ENCODE peak calls at places on chromosomes 11 and 22, in seven cellular contexts. One of them, this sample, is unnamed.

GRCh38 chr11:120482149-120482548 is 29.4 kb upstream of the GRIK4 start:
- DNase-seq in midbrain: no peak
- DNase-seq in activated CD4-positive, CD25-positive, alpha-beta regulatory T cell: no peak
- DNase-seq in EL: peak; percentile 30
- DNase-seq in GM04504: no peak
- DNase-seq in activated T-helper 9 cell treated with anti-CD3 and anti-CD28 coated beads, Interleukin-2, amount 50 U/mL, for 16 hours: no peak
- DNase-seq in endodermal cell: no peak
- DNase-seq in this sample: no peak

GRCh38 chr11:16928052-16928451 is 86.2 kb downstream of the PLEKHA7 start:
- DNase-seq in midbrain: no peak
- DNase-seq in activated CD4-positive, CD25-positive, alpha-beta regulatory T cell: no peak
- DNase-seq in EL: no peak
- DNase-seq in GM04504: no peak
- DNase-seq in activated T-helper 9 cell treated with anti-CD3 and anti-CD28 coated beads, Interleukin-2, amount 50 U/mL, for 16 hours: no peak
- DNase-seq in endodermal cell: no peak
- DNase-seq in this sample: no peak

GRCh38 chr11:62004473-62004872 is 37.0 kb upstream of the FTH1 start:
- DNase-seq in midbrain: no peak
- DNase-seq in activated CD4-positive, CD25-positive, alpha-beta regulatory T cell: no peak
- DNase-seq in EL: peak; percentile 67
- DNase-seq in GM04504: no peak
- DNase-seq in activated T-helper 9 cell treated with anti-CD3 and anti-CD28 coated beads, Interleukin-2, amount 50 U/mL, for 16 hours: no peak
- DNase-seq in endodermal cell: no peak
- DNase-seq in this sample: no peak

GRCh38 chr11:87097582-87097981 is 59.8 kb downstream of the TMEM135 start:
- DNase-seq in midbrain: peak; percentile 6
- DNase-seq in activated CD4-positive, CD25-positive, alpha-beta regulatory T cell: no peak
- DNase-seq in EL: peak; percentile 29
- DNase-seq in GM04504: no peak
- DNase-seq in activated T-helper 9 cell treated with anti-CD3 and anti-CD28 coated beads, Interleukin-2, amount 50 U/mL, for 16 hours: no peak
- DNase-seq in endodermal cell: peak; percentile 84
- DNase-seq in this sample: peak; percentile 26

GRCh38 chr22:49549851-49550430 is 277.7 kb downstream of the BRD1 start:
- DNase-seq in midbrain: no peak
- DNase-seq in activated CD4-positive, CD25-positive, alpha-beta regulatory T cell: no peak
- DNase-seq in EL: no peak
- DNase-seq in GM04504: no peak
- DNase-seq in activated T-helper 9 cell treated with anti-CD3 and anti-CD28 coated beads, Interleukin-2, amount 50 U/mL, for 16 hours: no peak
- DNase-seq in endodermal cell: peak; percentile 25
- DNase-seq in this sample: no peak

GRCh38 chr11:1231396-1232327 is 8.8 kb downstream of the MUC5B start:
- DNase-seq in midbrain: no peak
- DNase-seq in activated CD4-positive, CD25-positive, alpha-beta regulatory T cell: no peak
- DNase-seq in EL: no peak
- DNase-seq in GM04504: no peak
- DNase-seq in activated T-helper 9 cell treated with anti-CD3 and anti-CD28 coated beads, Interleukin-2, amount 50 U/mL, for 16 hours: no peak
- DNase-seq in endodermal cell: peak; percentile 39
- DNase-seq in this sample: no peak

GRCh38 chr11:35629511-35629910 is 11.3 kb downstream of the FJX1 start:
- DNase-seq in midbrain: no peak
- DNase-seq in activated CD4-positive, CD25-positive, alpha-beta regulatory T cell: no peak
- DNase-seq in EL: no peak
- DNase-seq in GM04504: no peak
- DNase-seq in activated T-helper 9 cell treated with anti-CD3 and anti-CD28 coated beads, Interleukin-2, amount 50 U/mL, for 16 hours: no peak
- DNase-seq in endodermal cell: peak; percentile 44
- DNase-seq in this sample: no peak

GRCh38 chr11:75920886-75921285 is 105.9 kb downstream of the UVRAG start:
- DNase-seq in midbrain: no peak
- DNase-seq in activated CD4-positive, CD25-positive, alpha-beta regulatory T cell: no peak
- DNase-seq in EL: no peak
- DNase-seq in GM04504: no peak
- DNase-seq in activated T-helper 9 cell treated with anti-CD3 and anti-CD28 coated beads, Interleukin-2, amount 50 U/mL, for 16 hours: no peak
- DNase-seq in endodermal cell: no peak
- DNase-seq in this sample: no peak

GRCh38 chr11:16289541-16289940 is 66.8 kb downstream of the SOX6 start:
- DNase-seq in midbrain: no peak
- DNase-seq in activated CD4-positive, CD25-positive, alpha-beta regulatory T cell: no peak
- DNase-seq in EL: no peak
- DNase-seq in GM04504: no peak
- DNase-seq in activated T-helper 9 cell treated with anti-CD3 and anti-CD28 coated beads, Interleukin-2, amount 50 U/mL, for 16 hours: no peak
- DNase-seq in endodermal cell: no peak
- DNase-seq in this sample: no peak

GRCh38 chr11:11416502-11416901 is 63.5 kb upstream of the CSNK2A3 start:
- DNase-seq in midbrain: no peak
- DNase-seq in activated CD4-positive, CD25-positive, alpha-beta regulatory T cell: no peak
- DNase-seq in EL: peak; percentile 67
- DNase-seq in GM04504: no peak
- DNase-seq in activated T-helper 9 cell treated with anti-CD3 and anti-CD28 coated beads, Interleukin-2, amount 50 U/mL, for 16 hours: no peak
- DNase-seq in endodermal cell: no peak
- DNase-seq in this sample: no peak

GRCh38 chr11:125141686-125142535 is 22.6 kb upstream of the PKNOX2 start:
- DNase-seq in midbrain: peak; percentile 39
- DNase-seq in activated CD4-positive, CD25-positive, alpha-beta regulatory T cell: peak; percentile 16
- DNase-seq in EL: peak; percentile 32
- DNase-seq in GM04504: no peak
- DNase-seq in activated T-helper 9 cell treated with anti-CD3 and anti-CD28 coated beads, Interleukin-2, amount 50 U/mL, for 16 hours: peak; percentile 42
- DNase-seq in endodermal cell: peak; percentile 96
- DNase-seq in this sample: peak; percentile 62

GRCh38 chr11:69642549-69642912 is 1.6 kb downstream of the CCND1 start:
- DNase-seq in midbrain: no peak
- DNase-seq in activated CD4-positive, CD25-positive, alpha-beta regulatory T cell: no peak
- DNase-seq in EL: no peak
- DNase-seq in GM04504: no peak
- DNase-seq in activated T-helper 9 cell treated with anti-CD3 and anti-CD28 coated beads, Interleukin-2, amount 50 U/mL, for 16 hours: peak; percentile 39
- DNase-seq in endodermal cell: no peak
- DNase-seq in this sample: peak; percentile 53

GRCh38 chr22:27218521-27218920 is 561.1 kb downstream of the MIAT start:
- DNase-seq in midbrain: no peak
- DNase-seq in activated CD4-positive, CD25-positive, alpha-beta regulatory T cell: no peak
- DNase-seq in EL: no peak
- DNase-seq in GM04504: no peak
- DNase-seq in activated T-helper 9 cell treated with anti-CD3 and anti-CD28 coated beads, Interleukin-2, amount 50 U/mL, for 16 hours: no peak
- DNase-seq in endodermal cell: no peak
- DNase-seq in this sample: no peak

GRCh38 chr11:83336993-83337392 is 50.8 kb upstream of the CCDC90B start:
- DNase-seq in midbrain: no peak
- DNase-seq in activated CD4-positive, CD25-positive, alpha-beta regulatory T cell: no peak
- DNase-seq in EL: no peak
- DNase-seq in GM04504: no peak
- DNase-seq in activated T-helper 9 cell treated with anti-CD3 and anti-CD28 coated beads, Interleukin-2, amount 50 U/mL, for 16 hours: no peak
- DNase-seq in endodermal cell: no peak
- DNase-seq in this sample: no peak

GRCh38 chr11:59172345-59173079 is 580 bp downstream of the DTX4 start:
- DNase-seq in midbrain: no peak
- DNase-seq in activated CD4-positive, CD25-positive, alpha-beta regulatory T cell: no peak
- DNase-seq in EL: no peak
- DNase-seq in GM04504: no peak
- DNase-seq in activated T-helper 9 cell treated with anti-CD3 and anti-CD28 coated beads, Interleukin-2, amount 50 U/mL, for 16 hours: peak; percentile 13
- DNase-seq in endodermal cell: peak; percentile 86
- DNase-seq in this sample: peak; percentile 50

GRCh38 chr11:102280237-102280833 is 36.9 kb upstream of the BIRC3 start:
- DNase-seq in midbrain: no peak
- DNase-seq in activated CD4-positive, CD25-positive, alpha-beta regulatory T cell: no peak
- DNase-seq in EL: no peak
- DNase-seq in GM04504: no peak
- DNase-seq in activated T-helper 9 cell treated with anti-CD3 and anti-CD28 coated beads, Interleukin-2, amount 50 U/mL, for 16 hours: no peak
- DNase-seq in endodermal cell: no peak
- DNase-seq in this sample: no peak

GRCh38 chr11:10208045-10208674 is 85.9 kb downstream of the SBF2 start:
- DNase-seq in midbrain: peak; percentile 50
- DNase-seq in activated CD4-positive, CD25-positive, alpha-beta regulatory T cell: no peak
- DNase-seq in EL: peak; percentile 58
- DNase-seq in GM04504: no peak
- DNase-seq in activated T-helper 9 cell treated with anti-CD3 and anti-CD28 coated beads, Interleukin-2, amount 50 U/mL, for 16 hours: no peak
- DNase-seq in endodermal cell: no peak
- DNase-seq in this sample: no peak

GRCh38 chr22:40281717-40282116 is 64.6 kb upstream of the ADSL start:
- DNase-seq in midbrain: no peak
- DNase-seq in activated CD4-positive, CD25-positive, alpha-beta regulatory T cell: no peak
- DNase-seq in EL: no peak
- DNase-seq in GM04504: no peak
- DNase-seq in activated T-helper 9 cell treated with anti-CD3 and anti-CD28 coated beads, Interleukin-2, amount 50 U/mL, for 16 hours: no peak
- DNase-seq in endodermal cell: no peak
- DNase-seq in this sample: no peak

GRCh38 chr11:7278314-7278917 is 26.7 kb downstream of the SYT9 start:
- DNase-seq in midbrain: peak; percentile 40
- DNase-seq in activated CD4-positive, CD25-positive, alpha-beta regulatory T cell: no peak
- DNase-seq in EL: peak; percentile 40
- DNase-seq in GM04504: no peak
- DNase-seq in activated T-helper 9 cell treated with anti-CD3 and anti-CD28 coated beads, Interleukin-2, amount 50 U/mL, for 16 hours: no peak
- DNase-seq in endodermal cell: peak; percentile 73
- DNase-seq in this sample: no peak